ENCODE peak calls at places on chromosomes 6 and 20, in four cellular contexts. F is keratinocyte, B is kidney, R is PC-3. J is an unnamed sample.

GRCh38 chr6:99119109-99120031 is 171.6 kb upstream of the FBXL4 start:
- DNase-seq in R (peak), F (no peak), B (no peak), J (peak)

GRCh38 chr6:157126183-157127098 is 196.9 kb downstream of the TMEM242 start:
- DNase-seq in B (no peak), F (no peak), R (no peak), J (no peak)

GRCh38 chr6:169930799-169931198 is 179.4 kb downstream of the ERMARD start:
- DNase-seq in B (no peak), F (no peak), R (no peak), J (peak)

GRCh38 chr6:135603249-135603648 is 105.7 kb upstream of the AHI1 start:
- DNase-seq in B (no peak), R (no peak), F (no peak), J (no peak)

GRCh38 chr20:19876828-19877227 is 118.8 kb downstream of the RIN2 start:
- DNase-seq in B (no peak), R (no peak), F (no peak), J (no peak)

GRCh38 chr20:25233016-25233772 is 14.7 kb upstream of the PYGB start:
- DNase-seq in R (peak), F (no peak), B (peak), J (peak)

GRCh38 chr6:42460892-42461291 is 9.2 kb upstream of the TRERF1 start:
- DNase-seq in F (no peak), B (no peak), R (no peak), J (no peak)

GRCh38 chr20:32650545-32650944 is 23.2 kb downstream of the C20orf203 start:
- DNase-seq in R (no peak), B (no peak), F (no peak), J (no peak)

GRCh38 chr20:57480444-57481152 is 44.3 kb downstream of the CTCFL start:
- DNase-seq in R (no peak), F (no peak), B (peak), J (no peak)

GRCh38 chr20:36802326-36803223 is 29.0 kb upstream of the DSN1 start:
- DNase-seq in R (peak), F (no peak), B (no peak), J (no peak)

GRCh38 chr6:109345986-109346385 is 36.3 kb downstream of the CD164 start:
- DNase-seq in F (no peak), B (no peak), R (no peak), J (no peak)

GRCh38 chr6:125593746-125594145 is 155.7 kb upstream of the HEY2 start:
- DNase-seq in F (no peak), R (no peak), B (no peak), J (no peak)

GRCh38 chr20:723756-724155 is 44.5 kb downstream of the SLC52A3 start:
- DNase-seq in F (no peak), R (peak), B (no peak), J (no peak)

GRCh38 chr6:125867483-125867935 is 76.7 kb downstream of the NCOA7 start:
- DNase-seq in B (peak), F (peak), R (peak), J (peak)

GRCh38 chr20:11041396-11041795 is 367.6 kb upstream of the JAG1 start:
- DNase-seq in F (peak), R (peak), B (no peak), J (no peak)

GRCh38 chr6:52136934-52137467 is 49.2 kb upstream of the IL17A start:
- DNase-seq in F (no peak), B (no peak), R (no peak), J (no peak)

GRCh38 chr20:53950031-53950430 is 120.4 kb downstream of the BCAS1 start:
- DNase-seq in F (no peak), R (no peak), B (no peak), J (no peak)

GRCh38 chr6:147106759-147107401 is 97.3 kb upstream of the STXBP5 start:
- DNase-seq in F (no peak), R (no peak), B (no peak), J (no peak)

GRCh38 chr20:5770240-5770986 is 20.2 kb downstream of the SHLD1 start:
- DNase-seq in R (no peak), F (no peak), B (no peak), J (no peak)

GRCh38 chr20:49583669-49584417 is 15.9 kb upstream of the PTGIS start:
- DNase-seq in F (no peak), R (peak), B (peak), J (no peak)

GRCh38 chr20:36483205-36483918 is 58.0 kb upstream of the MYL9 start:
- DNase-seq in R (no peak), F (no peak), B (no peak), J (no peak)

GRCh38 chr20:3082955-3083952 is 1.3 kb downstream of the AVP start:
- DNase-seq in R (no peak), B (no peak), F (no peak), J (peak)

GRCh38 chr6:152952045-152952444 is 30.8 kb downstream of the FBXO5 start:
- DNase-seq in B (no peak), R (peak), F (no peak), J (no peak)

GRCh38 chr6:23633986-23634385 is 492.0 kb upstream of the NRSN1 start:
- DNase-seq in B (no peak), R (no peak), F (no peak), J (peak)

GRCh38 chr20:24497851-24498250 is 28.4 kb downstream of the SYNDIG1 start:
- DNase-seq in B (no peak), F (no peak), R (peak), J (no peak)

GRCh38 chr20:63312690-63313348 is 19.8 kb downstream of the COL20A1 start:
- DNase-seq in R (no peak), F (no peak), B (peak), J (no peak)

GRCh38 chr6:56387621-56388413 is 140.4 kb upstream of the COL21A1 start:
- DNase-seq in R (peak), B (no peak), F (no peak), J (no peak)

GRCh38 chr20:21096321-21097043 is 9.7 kb downstream of the LINC00237 start:
- DNase-seq in R (peak), B (no peak), F (no peak), J (peak)

GRCh38 chr6:43428112-43428570 is 800 bp downstream of the ABCC10 start:
- DNase-seq in R (no peak), B (no peak), F (no peak), J (no peak)

GRCh38 chr6:129592516-129593232 is 117.3 kb downstream of the ARHGAP18 start:
- DNase-seq in B (no peak), R (peak), F (no peak), J (no peak)

GRCh38 chr20:45373353-45374100 is 4.6 kb downstream of the TP53TG5 start:
- DNase-seq in R (peak), B (peak), F (no peak), J (peak)

GRCh38 chr20:45374966-45375365 is 3.2 kb downstream of the TP53TG5 start:
- DNase-seq in B (no peak), F (no peak), R (no peak), J (no peak)

GRCh38 chr20:45378191-45378590 is at the start of gene TP53TG5:
- DNase-seq in R (no peak), F (no peak), B (no peak), J (peak)

GRCh38 chr20:45374101-45374467 is 4.0 kb downstream of the TP53TG5 start:
- DNase-seq in R (no peak), F (no peak), B (no peak), J (no peak)

GRCh38 chr20:45377191-45377775 is 842 bp downstream of the TP53TG5 start:
- DNase-seq in R (no peak), F (no peak), B (no peak), J (no peak)
- H3K9ac ChIP-seq in R (no peak), F (no peak), B (no peak), J (no peak)

GRCh38 chr6:158818008-158818579 is 1.1 kb downstream of the EZR start:
- DNase-seq in B (peak), R (peak), F (no peak), J (peak)
- H3K9ac ChIP-seq in B (peak), R (peak), F (peak), J (peak)

GRCh38 chr20:58511861-58512260 is 3.3 kb downstream of the APCDD1L start:
- DNase-seq in B (no peak), F (no peak), R (no peak), J (no peak)

GRCh38 chr20:58511364-58511763 is 3.8 kb downstream of the APCDD1L start:
- DNase-seq in F (no peak), R (no peak), B (no peak), J (no peak)

GRCh38 chr20:58510921-58511320 is 4.3 kb downstream of the APCDD1L start:
- DNase-seq in R (no peak), F (no peak), B (no peak), J (no peak)

GRCh38 chr20:58512808-58513552 is 2.2 kb downstream of the APCDD1L start:
- DNase-seq in F (no peak), B (no peak), R (no peak), J (no peak)

GRCh38 chr20:58508762-58509395 is 6.3 kb downstream of the APCDD1L start:
- DNase-seq in R (no peak), B (no peak), F (no peak), J (no peak)
- H3K9ac ChIP-seq in R (no peak), B (no peak), F (no peak), J (no peak)

DNA sequence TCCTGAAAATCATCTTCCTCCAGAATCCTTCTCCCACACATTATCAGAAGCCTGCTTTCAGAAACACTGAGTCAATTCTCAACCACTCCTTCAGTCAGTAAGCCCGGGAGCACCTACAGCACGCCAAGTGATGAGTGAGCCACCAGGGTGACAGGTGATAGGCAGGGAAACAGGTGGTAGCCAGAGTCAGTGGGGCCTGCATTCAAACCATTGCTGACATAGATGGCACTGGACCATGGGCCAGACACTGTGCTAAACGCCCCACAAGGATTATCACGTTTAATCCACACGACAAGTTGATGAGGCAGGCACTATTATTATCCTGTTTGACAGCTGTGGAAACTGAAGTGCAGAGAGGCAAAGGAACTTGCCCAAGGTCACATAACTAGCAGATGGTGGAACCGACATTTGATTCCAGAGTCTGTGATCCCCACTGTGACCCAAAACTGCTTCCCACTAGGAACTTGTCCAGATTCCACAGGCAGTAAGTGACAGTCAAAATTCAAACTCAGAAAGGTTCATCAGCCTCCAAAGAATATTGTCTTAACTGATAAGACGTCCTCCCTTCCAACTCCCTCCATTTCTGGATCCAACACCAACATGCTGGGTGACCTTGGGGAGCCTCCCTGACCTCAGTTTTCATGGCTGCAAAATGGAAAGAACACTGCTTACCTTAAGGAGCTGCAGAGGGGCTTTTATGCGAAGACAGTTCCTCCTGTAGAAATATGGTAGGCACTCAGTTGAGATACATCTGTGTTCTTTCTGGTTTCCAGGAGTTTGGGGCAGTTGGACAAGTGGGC is 23.9 kb upstream of the TOP1 start:
- DNase-seq in B (no peak), R (peak), F (peak), J (no peak)
- H3K9ac ChIP-seq in B (no peak), R (peak), F (peak), J (no peak)